ENCODE peak calls at places on chromosomes 12 and 14, in nine cellular contexts. One of them, this sample, is unnamed. For H3K9me3, the result is how much of the 10 kb centered on the place peaks cover.

GRCh38 chr12:102010265-102010994 is 51.4 kb downstream of the WASHC3 start:
- DNase-seq in transverse colon: peak
- DNase-seq in breast epithelium: no peak
- DNase-seq in fibroblast of lung: no peak
- DNase-seq in CD8-positive, alpha-beta T cell: no peak
- DNase-seq in esophagus squamous epithelium: no peak
- DNase-seq in NT2/D1: no peak
- DNase-seq in WERI-Rb-1: no peak
- DNase-seq in ovary: no peak
- DNase-seq in this sample: no peak

GRCh38 chr12:85509081-85509856 is 229.2 kb downstream of the ALX1 start:
- DNase-seq in transverse colon: no peak
- DNase-seq in breast epithelium: no peak
- DNase-seq in fibroblast of lung: peak
- DNase-seq in CD8-positive, alpha-beta T cell: no peak
- DNase-seq in esophagus squamous epithelium: no peak
- DNase-seq in NT2/D1: no peak
- DNase-seq in WERI-Rb-1: no peak
- DNase-seq in ovary: no peak
- DNase-seq in this sample: no peak

GRCh38 chr14:81169711-81170103 is 51.1 kb downstream of the GTF2A1 start:
- DNase-seq in transverse colon: peak
- DNase-seq in breast epithelium: peak
- DNase-seq in fibroblast of lung: no peak
- DNase-seq in CD8-positive, alpha-beta T cell: no peak
- DNase-seq in esophagus squamous epithelium: no peak
- DNase-seq in NT2/D1: no peak
- DNase-seq in WERI-Rb-1: no peak
- DNase-seq in ovary: peak
- DNase-seq in this sample: no peak

GRCh38 chr12:30757316-30757715 is 2.6 kb upstream of the CAPRIN2 start:
- DNase-seq in transverse colon: no peak
- DNase-seq in breast epithelium: no peak
- DNase-seq in fibroblast of lung: no peak
- DNase-seq in CD8-positive, alpha-beta T cell: no peak
- DNase-seq in esophagus squamous epithelium: no peak
- DNase-seq in NT2/D1: no peak
- DNase-seq in WERI-Rb-1: no peak
- DNase-seq in ovary: no peak
- DNase-seq in this sample: no peak

GRCh38 chr14:31479026-31479425 is 8.8 kb downstream of the GPR33 start:
- DNase-seq in transverse colon: no peak
- DNase-seq in breast epithelium: no peak
- DNase-seq in fibroblast of lung: no peak
- DNase-seq in CD8-positive, alpha-beta T cell: no peak
- DNase-seq in esophagus squamous epithelium: no peak
- DNase-seq in NT2/D1: no peak
- DNase-seq in WERI-Rb-1: no peak
- DNase-seq in ovary: no peak
- DNase-seq in this sample: no peak

GRCh38 chr14:58501214-58501816 is 73.8 kb downstream of the KIAA0586 start:
- DNase-seq in transverse colon: no peak
- DNase-seq in breast epithelium: no peak
- DNase-seq in fibroblast of lung: peak
- DNase-seq in CD8-positive, alpha-beta T cell: no peak
- DNase-seq in esophagus squamous epithelium: no peak
- DNase-seq in NT2/D1: peak
- DNase-seq in WERI-Rb-1: peak
- DNase-seq in ovary: no peak
- DNase-seq in this sample: no peak

GRCh38 chr14:53338192-53338591 is 185.1 kb upstream of the DDHD1 start:
- DNase-seq in transverse colon: no peak
- DNase-seq in breast epithelium: no peak
- DNase-seq in fibroblast of lung: peak
- DNase-seq in CD8-positive, alpha-beta T cell: no peak
- DNase-seq in esophagus squamous epithelium: no peak
- DNase-seq in NT2/D1: no peak
- DNase-seq in WERI-Rb-1: no peak
- DNase-seq in ovary: no peak
- DNase-seq in this sample: no peak

GRCh38 chr12:126668538-126668937 is 1598.4 kb upstream of the TMEM132C start:
- DNase-seq in transverse colon: no peak
- DNase-seq in breast epithelium: no peak
- DNase-seq in fibroblast of lung: peak
- DNase-seq in CD8-positive, alpha-beta T cell: no peak
- DNase-seq in esophagus squamous epithelium: no peak
- DNase-seq in NT2/D1: no peak
- DNase-seq in WERI-Rb-1: no peak
- DNase-seq in ovary: no peak
- DNase-seq in this sample: no peak

GRCh38 chr14:67461341-67461985 is 27.1 kb downstream of the TMEM229B start:
- DNase-seq in transverse colon: no peak
- DNase-seq in breast epithelium: no peak
- DNase-seq in fibroblast of lung: no peak
- DNase-seq in CD8-positive, alpha-beta T cell: no peak
- DNase-seq in esophagus squamous epithelium: no peak
- DNase-seq in NT2/D1: no peak
- DNase-seq in WERI-Rb-1: no peak
- DNase-seq in ovary: no peak
- DNase-seq in this sample: no peak

GRCh38 chr12:130719263-130719892 is 3.3 kb upstream of the RIMBP2 start:
- DNase-seq in transverse colon: no peak
- DNase-seq in breast epithelium: no peak
- DNase-seq in fibroblast of lung: no peak
- DNase-seq in CD8-positive, alpha-beta T cell: no peak
- DNase-seq in esophagus squamous epithelium: no peak
- DNase-seq in NT2/D1: no peak
- DNase-seq in WERI-Rb-1: no peak
- DNase-seq in ovary: no peak
- DNase-seq in this sample: no peak

GRCh38 chr14:62436256-62436655 is 609.0 kb downstream of the KCNH5 start:
- DNase-seq in transverse colon: no peak
- DNase-seq in breast epithelium: no peak
- DNase-seq in fibroblast of lung: peak
- DNase-seq in CD8-positive, alpha-beta T cell: no peak
- DNase-seq in esophagus squamous epithelium: no peak
- DNase-seq in NT2/D1: no peak
- DNase-seq in WERI-Rb-1: no peak
- DNase-seq in ovary: no peak
- DNase-seq in this sample: no peak

GRCh38 chr12:113247123-113248045 is 26.1 kb downstream of the TPCN1 start:
- DNase-seq in transverse colon: no peak
- DNase-seq in breast epithelium: no peak
- DNase-seq in fibroblast of lung: peak
- DNase-seq in CD8-positive, alpha-beta T cell: no peak
- DNase-seq in esophagus squamous epithelium: no peak
- DNase-seq in NT2/D1: no peak
- DNase-seq in WERI-Rb-1: peak
- DNase-seq in ovary: no peak
- DNase-seq in this sample: no peak

GRCh38 chr12:18850752-18851151 is 112.8 kb downstream of the CAPZA3 start:
- DNase-seq in transverse colon: no peak
- DNase-seq in breast epithelium: no peak
- DNase-seq in fibroblast of lung: no peak
- DNase-seq in CD8-positive, alpha-beta T cell: no peak
- DNase-seq in esophagus squamous epithelium: no peak
- DNase-seq in NT2/D1: no peak
- DNase-seq in WERI-Rb-1: no peak
- DNase-seq in ovary: no peak
- DNase-seq in this sample: no peak

GRCh38 chr14:31159682-31160296 is 47.8 kb downstream of the HECTD1 start:
- DNase-seq in transverse colon: peak
- DNase-seq in breast epithelium: no peak
- DNase-seq in fibroblast of lung: no peak
- DNase-seq in CD8-positive, alpha-beta T cell: no peak
- DNase-seq in esophagus squamous epithelium: no peak
- DNase-seq in NT2/D1: no peak
- DNase-seq in WERI-Rb-1: no peak
- DNase-seq in ovary: no peak
- DNase-seq in this sample: no peak

GRCh38 chr14:22560638-22561365 is 28.2 kb downstream of the DAD1 start:
- DNase-seq in transverse colon: no peak
- DNase-seq in breast epithelium: no peak
- DNase-seq in fibroblast of lung: no peak
- DNase-seq in CD8-positive, alpha-beta T cell: no peak
- DNase-seq in esophagus squamous epithelium: no peak
- DNase-seq in NT2/D1: no peak
- DNase-seq in WERI-Rb-1: no peak
- DNase-seq in ovary: no peak
- DNase-seq in this sample: no peak

GRCh38 chr14:40855343-40855742 is 751.3 kb upstream of the LRFN5 start:
- DNase-seq in transverse colon: no peak
- DNase-seq in breast epithelium: no peak
- DNase-seq in fibroblast of lung: no peak
- DNase-seq in CD8-positive, alpha-beta T cell: no peak
- DNase-seq in esophagus squamous epithelium: no peak
- DNase-seq in NT2/D1: no peak
- DNase-seq in WERI-Rb-1: no peak
- DNase-seq in ovary: no peak
- DNase-seq in this sample: no peak

GRCh38 chr14:91729756-91730155 is 2.1 kb downstream of the CATSPERB start:
- DNase-seq in transverse colon: no peak
- DNase-seq in breast epithelium: no peak
- DNase-seq in fibroblast of lung: no peak
- DNase-seq in CD8-positive, alpha-beta T cell: no peak
- DNase-seq in esophagus squamous epithelium: no peak
- DNase-seq in NT2/D1: no peak
- DNase-seq in WERI-Rb-1: no peak
- DNase-seq in ovary: no peak
- DNase-seq in this sample: no peak

GRCh38 chr14:91732859-91733477 is 1.1 kb upstream of the CATSPERB start:
- DNase-seq in transverse colon: no peak
- DNase-seq in breast epithelium: no peak
- DNase-seq in fibroblast of lung: no peak
- DNase-seq in CD8-positive, alpha-beta T cell: no peak
- DNase-seq in esophagus squamous epithelium: no peak
- DNase-seq in NT2/D1: no peak
- DNase-seq in WERI-Rb-1: no peak
- DNase-seq in ovary: no peak
- DNase-seq in this sample: no peak

GRCh38 chr14:91731986-91732385 is at the start of gene CATSPERB:
- DNase-seq in transverse colon: no peak
- DNase-seq in breast epithelium: no peak
- DNase-seq in fibroblast of lung: no peak
- DNase-seq in CD8-positive, alpha-beta T cell: no peak
- DNase-seq in esophagus squamous epithelium: no peak
- DNase-seq in NT2/D1: no peak
- DNase-seq in WERI-Rb-1: no peak
- DNase-seq in ovary: no peak
- DNase-seq in this sample: no peak

GRCh38 chr14:91732439-91732838 is 553 bp upstream of the CATSPERB start:
- DNase-seq in transverse colon: no peak
- DNase-seq in breast epithelium: no peak
- DNase-seq in fibroblast of lung: no peak
- DNase-seq in CD8-positive, alpha-beta T cell: no peak
- DNase-seq in esophagus squamous epithelium: no peak
- DNase-seq in NT2/D1: no peak
- DNase-seq in WERI-Rb-1: no peak
- DNase-seq in ovary: no peak
- DNase-seq in this sample: no peak

DNA sequence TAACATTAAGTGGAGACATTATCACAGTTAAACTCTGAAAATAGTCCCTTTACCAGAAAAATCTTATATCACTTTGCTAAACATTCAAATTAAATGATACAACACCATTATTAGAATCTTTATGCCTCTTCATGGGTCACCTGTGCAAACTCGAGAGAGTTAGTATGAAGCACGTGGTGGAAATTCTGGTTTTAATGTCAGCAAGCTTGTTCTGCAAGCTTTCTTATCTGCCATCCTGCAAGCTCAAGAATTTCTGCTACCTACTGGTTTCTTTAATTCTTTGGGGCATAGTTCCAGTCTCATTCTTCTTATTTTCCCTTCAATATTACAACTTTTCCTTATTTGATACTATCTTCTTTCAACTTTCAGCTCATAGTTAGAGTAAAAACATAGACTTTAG is 868 bp downstream of the CATSPERB start:
- DNase-seq in transverse colon: no peak
- DNase-seq in breast epithelium: no peak
- DNase-seq in fibroblast of lung: no peak
- DNase-seq in CD8-positive, alpha-beta T cell: no peak
- DNase-seq in esophagus squamous epithelium: no peak
- DNase-seq in NT2/D1: no peak
- DNase-seq in WERI-Rb-1: no peak
- DNase-seq in ovary: no peak
- DNase-seq in this sample: no peak
- H3K9me3 ChIP-seq in transverse colon: under half
- H3K9me3 ChIP-seq in breast epithelium: under half
- H3K9me3 ChIP-seq in fibroblast of lung: under half
- H3K9me3 ChIP-seq in CD8-positive, alpha-beta T cell: under half
- H3K9me3 ChIP-seq in esophagus squamous epithelium: under half
- H3K9me3 ChIP-seq in NT2/D1: under half
- H3K9me3 ChIP-seq in WERI-Rb-1: under half
- H3K9me3 ChIP-seq in ovary: under half
- H3K9me3 ChIP-seq in this sample: under half

GRCh38 chr14:106062502-106063272 is 536.3 kb downstream of the TMEM121 start:
- DNase-seq in transverse colon: no peak
- DNase-seq in breast epithelium: no peak
- DNase-seq in fibroblast of lung: no peak
- DNase-seq in CD8-positive, alpha-beta T cell: no peak
- DNase-seq in esophagus squamous epithelium: no peak
- DNase-seq in NT2/D1: no peak
- DNase-seq in WERI-Rb-1: no peak
- DNase-seq in ovary: no peak
- DNase-seq in this sample: no peak
- H3K9me3 ChIP-seq in transverse colon: under half
- H3K9me3 ChIP-seq in breast epithelium: under half
- H3K9me3 ChIP-seq in fibroblast of lung: under half
- H3K9me3 ChIP-seq in CD8-positive, alpha-beta T cell: under half
- H3K9me3 ChIP-seq in esophagus squamous epithelium: under half
- H3K9me3 ChIP-seq in NT2/D1: under half
- H3K9me3 ChIP-seq in WERI-Rb-1: under half
- H3K9me3 ChIP-seq in ovary: under half
- H3K9me3 ChIP-seq in this sample: under half

GRCh38 chr12:34395056-34396005 is 373.0 kb downstream of the ALG10 start:
- DNase-seq in transverse colon: peak
- DNase-seq in breast epithelium: peak
- DNase-seq in fibroblast of lung: no peak
- DNase-seq in CD8-positive, alpha-beta T cell: no peak
- DNase-seq in esophagus squamous epithelium: no peak
- DNase-seq in NT2/D1: no peak
- DNase-seq in WERI-Rb-1: no peak
- DNase-seq in ovary: peak
- DNase-seq in this sample: peak
- H3K9me3 ChIP-seq in transverse colon: under half
- H3K9me3 ChIP-seq in breast epithelium: half or more
- H3K9me3 ChIP-seq in fibroblast of lung: under half
- H3K9me3 ChIP-seq in CD8-positive, alpha-beta T cell: under half
- H3K9me3 ChIP-seq in esophagus squamous epithelium: half or more
- H3K9me3 ChIP-seq in NT2/D1: under half
- H3K9me3 ChIP-seq in WERI-Rb-1: under half
- H3K9me3 ChIP-seq in ovary: under half
- H3K9me3 ChIP-seq in this sample: under half

DNA sequence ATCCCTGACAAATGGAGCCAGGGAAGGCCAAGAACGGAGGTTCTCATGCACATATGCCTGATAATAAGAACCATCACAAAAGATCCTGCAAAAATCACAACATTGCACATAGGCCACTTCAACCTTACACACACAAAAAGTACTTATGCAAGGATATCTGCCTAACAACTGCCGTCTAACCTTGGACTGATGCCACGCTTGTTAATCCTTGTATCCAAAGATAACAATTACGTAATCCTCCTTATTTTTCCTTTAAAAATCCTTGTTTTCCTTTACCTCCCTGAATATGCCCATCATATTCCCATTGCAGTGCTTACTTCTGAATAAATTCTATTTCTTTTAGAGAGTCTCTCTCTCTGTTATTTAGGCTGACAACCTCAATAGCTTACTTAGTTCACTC is 59.5 kb downstream of the TMEM116 start:
- DNase-seq in transverse colon: no peak
- DNase-seq in breast epithelium: no peak
- DNase-seq in fibroblast of lung: no peak
- DNase-seq in CD8-positive, alpha-beta T cell: no peak
- DNase-seq in esophagus squamous epithelium: no peak
- DNase-seq in NT2/D1: no peak
- DNase-seq in WERI-Rb-1: no peak
- DNase-seq in ovary: no peak
- DNase-seq in this sample: no peak
- H3K9me3 ChIP-seq in transverse colon: under half
- H3K9me3 ChIP-seq in breast epithelium: under half
- H3K9me3 ChIP-seq in fibroblast of lung: under half
- H3K9me3 ChIP-seq in CD8-positive, alpha-beta T cell: under half
- H3K9me3 ChIP-seq in esophagus squamous epithelium: under half
- H3K9me3 ChIP-seq in NT2/D1: under half
- H3K9me3 ChIP-seq in WERI-Rb-1: under half
- H3K9me3 ChIP-seq in ovary: under half
- H3K9me3 ChIP-seq in this sample: under half